ENCODE peak calls at places on chromosomes 4 and X, in nine cellular contexts. One of them, this sample, is unnamed.

GRCh38 chr4:156638925-156639605 is 332.5 kb downstream of the PDGFC start:
- DNase-seq in CD4-positive, alpha-beta T cell: no peak
- DNase-seq in HS-5: no peak
- DNase-seq in stimulated activated CD4-positive, alpha-beta T cell treated with anti-CD3 and anti-CD28 coated beads, Interleukin-4, amount 100 ng/mL, for 1 hour: no peak
- DNase-seq in epithelial cell of prostate: no peak
- DNase-seq in posterior vena cava: no peak
- DNase-seq in NCI-H82: no peak
- DNase-seq in EL: peak; percentile 83
- DNase-seq in M059J: peak; percentile 83
- DNase-seq in this sample: no peak

GRCh38 chr4:182142146-182143085 is 100.8 kb upstream of the TENM3 start:
- DNase-seq in CD4-positive, alpha-beta T cell: no peak
- DNase-seq in posterior vena cava: peak; percentile 76
- DNase-seq in M059J: no peak
- DNase-seq in stimulated activated CD4-positive, alpha-beta T cell treated with anti-CD3 and anti-CD28 coated beads, Interleukin-4, amount 100 ng/mL, for 1 hour: no peak
- DNase-seq in HS-5: no peak
- DNase-seq in EL: peak; percentile 35
- DNase-seq in NCI-H82: no peak
- DNase-seq in epithelial cell of prostate: no peak
- DNase-seq in this sample: no peak

GRCh38 chr4:86114563-86114962 is 245.3 kb downstream of the MAPK10 start:
- DNase-seq in CD4-positive, alpha-beta T cell: no peak
- DNase-seq in M059J: no peak
- DNase-seq in EL: no peak
- DNase-seq in epithelial cell of prostate: no peak
- DNase-seq in stimulated activated CD4-positive, alpha-beta T cell treated with anti-CD3 and anti-CD28 coated beads, Interleukin-4, amount 100 ng/mL, for 1 hour: no peak
- DNase-seq in NCI-H82: no peak
- DNase-seq in HS-5: no peak
- DNase-seq in posterior vena cava: peak; percentile 49
- DNase-seq in this sample: no peak

GRCh38 chr4:86891785-86892638 is at the start of gene C4orf36:
- DNase-seq in posterior vena cava: peak; percentile 87
- DNase-seq in CD4-positive, alpha-beta T cell: peak; percentile 39
- DNase-seq in EL: peak; percentile 73
- DNase-seq in epithelial cell of prostate: peak; percentile 75
- DNase-seq in stimulated activated CD4-positive, alpha-beta T cell treated with anti-CD3 and anti-CD28 coated beads, Interleukin-4, amount 100 ng/mL, for 1 hour: peak; percentile 30
- DNase-seq in HS-5: no peak
- DNase-seq in M059J: peak; percentile 77
- DNase-seq in NCI-H82: peak; percentile 75
- DNase-seq in this sample: peak; percentile 90

GRCh38 chrX:20545538-20545937 is 278.8 kb upstream of the RPS6KA3 start:
- DNase-seq in stimulated activated CD4-positive, alpha-beta T cell treated with anti-CD3 and anti-CD28 coated beads, Interleukin-4, amount 100 ng/mL, for 1 hour: no peak
- DNase-seq in posterior vena cava: no peak
- DNase-seq in NCI-H82: no peak
- DNase-seq in HS-5: no peak
- DNase-seq in M059J: peak; percentile 15
- DNase-seq in EL: no peak
- DNase-seq in epithelial cell of prostate: no peak
- DNase-seq in CD4-positive, alpha-beta T cell: no peak
- DNase-seq in this sample: no peak

GRCh38 chrX:48465336-48465933 is 4.6 kb downstream of the SLC38A5 start:
- DNase-seq in stimulated activated CD4-positive, alpha-beta T cell treated with anti-CD3 and anti-CD28 coated beads, Interleukin-4, amount 100 ng/mL, for 1 hour: no peak
- DNase-seq in NCI-H82: no peak
- DNase-seq in CD4-positive, alpha-beta T cell: no peak
- DNase-seq in M059J: peak; percentile 85
- DNase-seq in posterior vena cava: no peak
- DNase-seq in epithelial cell of prostate: peak; percentile 64
- DNase-seq in HS-5: peak; percentile 68
- DNase-seq in EL: peak; percentile 76
- DNase-seq in this sample: no peak

GRCh38 chr4:118798658-118799057 is 37.3 kb downstream of the SEC24D start:
- DNase-seq in CD4-positive, alpha-beta T cell: no peak
- DNase-seq in stimulated activated CD4-positive, alpha-beta T cell treated with anti-CD3 and anti-CD28 coated beads, Interleukin-4, amount 100 ng/mL, for 1 hour: no peak
- DNase-seq in EL: no peak
- DNase-seq in posterior vena cava: no peak
- DNase-seq in HS-5: no peak
- DNase-seq in NCI-H82: peak; percentile 9
- DNase-seq in epithelial cell of prostate: no peak
- DNase-seq in M059J: no peak
- DNase-seq in this sample: no peak

GRCh38 chr4:48109413-48110263 is 24.4 kb downstream of the TXK start:
- DNase-seq in NCI-H82: peak; percentile 68
- DNase-seq in EL: peak; percentile 56
- DNase-seq in HS-5: peak; percentile 29
- DNase-seq in epithelial cell of prostate: no peak
- DNase-seq in posterior vena cava: no peak
- DNase-seq in stimulated activated CD4-positive, alpha-beta T cell treated with anti-CD3 and anti-CD28 coated beads, Interleukin-4, amount 100 ng/mL, for 1 hour: no peak
- DNase-seq in CD4-positive, alpha-beta T cell: no peak
- DNase-seq in M059J: peak; percentile 66
- DNase-seq in this sample: no peak

GRCh38 chrX:138006176-138006575 is 440.2 kb downstream of the ZIC3 start:
- DNase-seq in CD4-positive, alpha-beta T cell: no peak
- DNase-seq in NCI-H82: no peak
- DNase-seq in M059J: no peak
- DNase-seq in posterior vena cava: no peak
- DNase-seq in stimulated activated CD4-positive, alpha-beta T cell treated with anti-CD3 and anti-CD28 coated beads, Interleukin-4, amount 100 ng/mL, for 1 hour: no peak
- DNase-seq in HS-5: no peak
- DNase-seq in EL: no peak
- DNase-seq in epithelial cell of prostate: no peak
- DNase-seq in this sample: no peak

GRCh38 chr4:40669504-40669903 is 39.8 kb upstream of the RBM47 start:
- DNase-seq in M059J: no peak
- DNase-seq in posterior vena cava: no peak
- DNase-seq in CD4-positive, alpha-beta T cell: no peak
- DNase-seq in NCI-H82: no peak
- DNase-seq in HS-5: no peak
- DNase-seq in EL: no peak
- DNase-seq in stimulated activated CD4-positive, alpha-beta T cell treated with anti-CD3 and anti-CD28 coated beads, Interleukin-4, amount 100 ng/mL, for 1 hour: no peak
- DNase-seq in epithelial cell of prostate: no peak
- DNase-seq in this sample: no peak

GRCh38 chr4:44522761-44523445 is 74.3 kb upstream of the KCTD8 start:
- DNase-seq in posterior vena cava: no peak
- DNase-seq in NCI-H82: no peak
- DNase-seq in CD4-positive, alpha-beta T cell: no peak
- DNase-seq in HS-5: peak; percentile 25
- DNase-seq in epithelial cell of prostate: no peak
- DNase-seq in stimulated activated CD4-positive, alpha-beta T cell treated with anti-CD3 and anti-CD28 coated beads, Interleukin-4, amount 100 ng/mL, for 1 hour: no peak
- DNase-seq in EL: no peak
- DNase-seq in M059J: no peak
- DNase-seq in this sample: no peak

GRCh38 chr4:152734015-152734698 is 45.4 kb downstream of the TIGD4 start:
- DNase-seq in epithelial cell of prostate: no peak
- DNase-seq in CD4-positive, alpha-beta T cell: no peak
- DNase-seq in EL: no peak
- DNase-seq in stimulated activated CD4-positive, alpha-beta T cell treated with anti-CD3 and anti-CD28 coated beads, Interleukin-4, amount 100 ng/mL, for 1 hour: no peak
- DNase-seq in HS-5: no peak
- DNase-seq in NCI-H82: no peak
- DNase-seq in M059J: no peak
- DNase-seq in posterior vena cava: no peak
- DNase-seq in this sample: no peak

GRCh38 chr4:75248770-75249467 is 265.3 kb downstream of the RCHY1 start:
- DNase-seq in HS-5: no peak
- DNase-seq in epithelial cell of prostate: peak; percentile 10
- DNase-seq in CD4-positive, alpha-beta T cell: no peak
- DNase-seq in EL: no peak
- DNase-seq in NCI-H82: no peak
- DNase-seq in M059J: peak; percentile 4
- DNase-seq in stimulated activated CD4-positive, alpha-beta T cell treated with anti-CD3 and anti-CD28 coated beads, Interleukin-4, amount 100 ng/mL, for 1 hour: no peak
- DNase-seq in posterior vena cava: no peak
- DNase-seq in this sample: no peak

GRCh38 chr4:7831330-7831729 is 108.3 kb downstream of the AFAP1 start:
- DNase-seq in posterior vena cava: no peak
- DNase-seq in CD4-positive, alpha-beta T cell: no peak
- DNase-seq in stimulated activated CD4-positive, alpha-beta T cell treated with anti-CD3 and anti-CD28 coated beads, Interleukin-4, amount 100 ng/mL, for 1 hour: peak; percentile 38
- DNase-seq in EL: peak; percentile 76
- DNase-seq in M059J: no peak
- DNase-seq in NCI-H82: peak; percentile 82
- DNase-seq in epithelial cell of prostate: no peak
- DNase-seq in HS-5: no peak
- DNase-seq in this sample: peak; percentile 33

GRCh38 chr4:123190176-123190575 is 206.4 kb upstream of the SPRY1 start:
- DNase-seq in HS-5: no peak
- DNase-seq in NCI-H82: no peak
- DNase-seq in epithelial cell of prostate: no peak
- DNase-seq in stimulated activated CD4-positive, alpha-beta T cell treated with anti-CD3 and anti-CD28 coated beads, Interleukin-4, amount 100 ng/mL, for 1 hour: no peak
- DNase-seq in M059J: no peak
- DNase-seq in posterior vena cava: no peak
- DNase-seq in EL: no peak
- DNase-seq in CD4-positive, alpha-beta T cell: no peak
- DNase-seq in this sample: no peak

GRCh38 chrX:56803849-56804681 is 75.0 kb downstream of the NBDY start:
- DNase-seq in HS-5: no peak
- DNase-seq in epithelial cell of prostate: no peak
- DNase-seq in posterior vena cava: peak; percentile 54
- DNase-seq in CD4-positive, alpha-beta T cell: no peak
- DNase-seq in M059J: peak; percentile 22
- DNase-seq in NCI-H82: no peak
- DNase-seq in stimulated activated CD4-positive, alpha-beta T cell treated with anti-CD3 and anti-CD28 coated beads, Interleukin-4, amount 100 ng/mL, for 1 hour: no peak
- DNase-seq in EL: no peak
- DNase-seq in this sample: peak; percentile 65

GRCh38 chr4:186037692-186038658 is 31.0 kb upstream of the TLR3 start:
- DNase-seq in M059J: peak; percentile 58
- DNase-seq in CD4-positive, alpha-beta T cell: no peak
- DNase-seq in EL: peak; percentile 63
- DNase-seq in epithelial cell of prostate: peak; percentile 5
- DNase-seq in posterior vena cava: no peak
- DNase-seq in NCI-H82: peak; percentile 68
- DNase-seq in HS-5: peak; percentile 32
- DNase-seq in stimulated activated CD4-positive, alpha-beta T cell treated with anti-CD3 and anti-CD28 coated beads, Interleukin-4, amount 100 ng/mL, for 1 hour: no peak
- DNase-seq in this sample: no peak

GRCh38 chrX:100768679-100769338 is 36.9 kb upstream of the SYTL4 start:
- DNase-seq in stimulated activated CD4-positive, alpha-beta T cell treated with anti-CD3 and anti-CD28 coated beads, Interleukin-4, amount 100 ng/mL, for 1 hour: peak; percentile 80
- DNase-seq in HS-5: peak; percentile 6
- DNase-seq in posterior vena cava: peak; percentile 93
- DNase-seq in NCI-H82: peak; percentile 89
- DNase-seq in epithelial cell of prostate: no peak
- DNase-seq in M059J: peak; percentile 64
- DNase-seq in CD4-positive, alpha-beta T cell: peak; percentile 82
- DNase-seq in EL: peak; percentile 64
- DNase-seq in this sample: no peak

GRCh38 chr4:2489841-2490552 is 21.1 kb downstream of the RNF4 start:
- DNase-seq in NCI-H82: no peak
- DNase-seq in CD4-positive, alpha-beta T cell: no peak
- DNase-seq in HS-5: no peak
- DNase-seq in M059J: no peak
- DNase-seq in stimulated activated CD4-positive, alpha-beta T cell treated with anti-CD3 and anti-CD28 coated beads, Interleukin-4, amount 100 ng/mL, for 1 hour: no peak
- DNase-seq in epithelial cell of prostate: no peak
- DNase-seq in posterior vena cava: peak; percentile 62
- DNase-seq in EL: no peak
- DNase-seq in this sample: no peak

GRCh38 chr4:106063009-106063408 is 167.7 kb downstream of the NPNT start:
- DNase-seq in M059J: peak; percentile 25
- DNase-seq in posterior vena cava: no peak
- DNase-seq in epithelial cell of prostate: no peak
- DNase-seq in stimulated activated CD4-positive, alpha-beta T cell treated with anti-CD3 and anti-CD28 coated beads, Interleukin-4, amount 100 ng/mL, for 1 hour: no peak
- DNase-seq in CD4-positive, alpha-beta T cell: no peak
- DNase-seq in NCI-H82: no peak
- DNase-seq in HS-5: no peak
- DNase-seq in EL: peak; percentile 20
- DNase-seq in this sample: no peak